ENCODE peak calls at places on chromosomes 13 and 19, in six cellular contexts. One of them, this sample, is unnamed.

GRCh38 chr13:44300895-44301638 is 72.6 kb upstream of the SERP2 start:
- DNase-seq in H1: no peak
- DNase-seq in neuronal stem cell: no peak
- DNase-seq in mesendoderm: no peak
- DNase-seq in H9: no peak
- DNase-seq in IMR-90: peak; percentile 87
- DNase-seq in this sample: peak; percentile 76

GRCh38 chr13:50611117-50611781 is 232.2 kb downstream of the DLEU7 start:
- DNase-seq in H1: no peak
- DNase-seq in neuronal stem cell: no peak
- DNase-seq in mesendoderm: no peak
- DNase-seq in H9: no peak
- DNase-seq in IMR-90: no peak
- DNase-seq in this sample: no peak

GRCh38 chr13:114110091-114110829 is 22.2 kb downstream of the RASA3 start:
- DNase-seq in H1: no peak
- DNase-seq in neuronal stem cell: no peak
- DNase-seq in mesendoderm: peak; percentile 77
- DNase-seq in H9: peak; percentile 73
- DNase-seq in IMR-90: no peak
- DNase-seq in this sample: peak; percentile 61

GRCh38 chr13:73417012-73417615 is 358.3 kb downstream of the KLF5 start:
- DNase-seq in H1: no peak
- DNase-seq in neuronal stem cell: no peak
- DNase-seq in mesendoderm: peak; percentile 39
- DNase-seq in H9: no peak
- DNase-seq in IMR-90: no peak
- DNase-seq in this sample: no peak

GRCh38 chr13:24005711-24006281 is 108.5 kb upstream of the C1QTNF9B start:
- DNase-seq in H1: no peak
- DNase-seq in neuronal stem cell: no peak
- DNase-seq in mesendoderm: no peak
- DNase-seq in H9: no peak
- DNase-seq in IMR-90: no peak
- DNase-seq in this sample: no peak

GRCh38 chr13:81184556-81185265 is 843.8 kb upstream of the SPRY2 start:
- DNase-seq in H1: no peak
- DNase-seq in neuronal stem cell: no peak
- DNase-seq in mesendoderm: peak; percentile 86
- DNase-seq in H9: no peak
- DNase-seq in IMR-90: peak; percentile 4
- DNase-seq in this sample: no peak

GRCh38 chr19:37412700-37413099 is 41.8 kb downstream of the ZNF527 start:
- DNase-seq in H1: no peak
- DNase-seq in neuronal stem cell: no peak
- DNase-seq in mesendoderm: no peak
- DNase-seq in H9: no peak
- DNase-seq in IMR-90: no peak
- DNase-seq in this sample: no peak

GRCh38 chr13:27476943-27477681 is 26.7 kb upstream of the MTIF3 start:
- DNase-seq in H1: no peak
- DNase-seq in neuronal stem cell: no peak
- DNase-seq in mesendoderm: no peak
- DNase-seq in H9: no peak
- DNase-seq in IMR-90: peak; percentile 50
- DNase-seq in this sample: peak; percentile 44

GRCh38 chr19:45587873-45588272 is 3.3 kb upstream of the OPA3 start:
- DNase-seq in H1: no peak
- DNase-seq in neuronal stem cell: no peak
- DNase-seq in mesendoderm: no peak
- DNase-seq in H9: no peak
- DNase-seq in IMR-90: no peak
- DNase-seq in this sample: peak; percentile 38

GRCh38 chr13:46992383-46992952 is 95.6 kb upstream of the HTR2A start:
- DNase-seq in H1: no peak
- DNase-seq in neuronal stem cell: no peak
- DNase-seq in mesendoderm: peak; percentile 43
- DNase-seq in H9: no peak
- DNase-seq in IMR-90: no peak
- DNase-seq in this sample: no peak

GRCh38 chr19:1424182-1424955 is 13.8 kb upstream of the RPS15 start:
- DNase-seq in H1: no peak
- DNase-seq in neuronal stem cell: no peak
- DNase-seq in mesendoderm: no peak
- DNase-seq in H9: no peak
- DNase-seq in IMR-90: no peak
- DNase-seq in this sample: no peak

GRCh38 chr13:44452418-44452817 is 78.8 kb downstream of the SERP2 start:
- DNase-seq in H1: no peak
- DNase-seq in neuronal stem cell: no peak
- DNase-seq in mesendoderm: no peak
- DNase-seq in H9: no peak
- DNase-seq in IMR-90: no peak
- DNase-seq in this sample: no peak

DNA sequence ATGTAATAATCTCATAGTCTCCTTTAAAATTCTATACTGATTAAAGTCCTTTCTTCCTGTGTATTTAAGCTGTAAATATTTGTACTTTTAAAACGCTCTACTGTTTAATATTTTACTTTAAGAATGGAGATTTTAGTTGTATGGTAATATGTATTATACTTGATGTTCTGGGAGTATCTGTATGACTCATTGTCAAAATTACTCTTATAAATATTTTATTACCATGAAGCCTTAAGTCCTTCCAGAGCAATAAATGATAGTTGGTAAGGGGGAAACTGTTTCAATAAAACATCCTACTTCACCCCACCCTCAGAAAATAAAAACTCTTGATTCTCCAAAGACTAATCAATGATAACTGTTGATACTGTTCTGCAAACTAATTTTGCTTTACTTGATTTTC is 6.4 kb downstream of the PCDH9 start:
- DNase-seq in H1: no peak
- DNase-seq in neuronal stem cell: no peak
- DNase-seq in mesendoderm: no peak
- DNase-seq in H9: no peak
- DNase-seq in IMR-90: peak; percentile 32
- DNase-seq in this sample: no peak
- H3K4me2 ChIP-seq in H1: no peak overlapping the region
- H3K4me2 ChIP-seq in neuronal stem cell: no peak overlapping the region
- H3K4me2 ChIP-seq in mesendoderm: no peak overlapping the region
- H3K4me2 ChIP-seq in H9: no peak overlapping the region
- H3K4me2 ChIP-seq in IMR-90: peak overlapping the region; percentile 15
- H3K4me2 ChIP-seq in this sample: no peak overlapping the region

GRCh38 chr13:20105161-20105689 is 55.6 kb downstream of the GJA3 start:
- DNase-seq in H1: no peak
- DNase-seq in neuronal stem cell: no peak
- DNase-seq in mesendoderm: no peak
- DNase-seq in H9: no peak
- DNase-seq in IMR-90: no peak
- DNase-seq in this sample: no peak

GRCh38 chr13:20102776-20103175 is 58.1 kb downstream of the GJA3 start:
- DNase-seq in H1: no peak
- DNase-seq in neuronal stem cell: no peak
- DNase-seq in mesendoderm: no peak
- DNase-seq in H9: no peak
- DNase-seq in IMR-90: no peak
- DNase-seq in this sample: no peak

GRCh38 chr13:20109037-20109436 is 51.8 kb downstream of the GJA3 start:
- DNase-seq in H1: no peak
- DNase-seq in neuronal stem cell: no peak
- DNase-seq in mesendoderm: no peak
- DNase-seq in H9: no peak
- DNase-seq in IMR-90: no peak
- DNase-seq in this sample: no peak

GRCh38 chr13:20101467-20102316 is 59.2 kb downstream of the GJA3 start:
- DNase-seq in H1: no peak
- DNase-seq in neuronal stem cell: no peak
- DNase-seq in mesendoderm: no peak
- DNase-seq in H9: no peak
- DNase-seq in IMR-90: no peak
- DNase-seq in this sample: no peak

DNA sequence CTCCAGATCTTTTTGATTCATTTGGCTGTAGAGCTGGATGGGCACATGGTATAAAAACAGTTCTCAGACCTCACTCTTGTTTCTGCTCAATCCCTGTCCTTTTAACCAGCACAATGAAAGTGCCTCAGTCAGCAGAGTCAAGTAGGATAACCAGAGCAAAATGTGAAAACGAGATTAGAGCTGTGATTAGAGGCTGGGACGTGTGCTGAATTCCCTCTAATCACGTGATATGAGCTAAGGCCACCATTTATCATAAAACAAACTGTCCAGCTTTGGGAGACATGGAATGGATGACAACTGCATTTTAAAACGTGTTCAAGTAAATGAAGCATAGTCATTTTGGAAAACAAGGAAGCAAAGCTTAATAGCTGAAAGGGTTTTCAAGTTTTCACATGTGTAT is 54.1 kb downstream of the GJA3 start:
- DNase-seq in H1: no peak
- DNase-seq in neuronal stem cell: no peak
- DNase-seq in mesendoderm: no peak
- DNase-seq in H9: no peak
- DNase-seq in IMR-90: no peak
- DNase-seq in this sample: no peak
- H2BK15ac ChIP-seq in H1: no peak overlapping the region
- H2BK15ac ChIP-seq in neuronal stem cell: no peak overlapping the region
- H2BK15ac ChIP-seq in mesendoderm: no peak overlapping the region
- H2BK15ac ChIP-seq in H9: no peak overlapping the region
- H2BK15ac ChIP-seq in IMR-90: no peak overlapping the region
- H2BK15ac ChIP-seq in this sample: no peak overlapping the region

GRCh38 chr19:10895363-10895762 is 24.0 kb downstream of the CARM1 start:
- DNase-seq in H1: no peak
- DNase-seq in neuronal stem cell: no peak
- DNase-seq in mesendoderm: no peak
- DNase-seq in H9: no peak
- DNase-seq in IMR-90: no peak
- DNase-seq in this sample: no peak
- H3K4me2 ChIP-seq in H1: peak overlapping the region; percentile 14
- H3K4me2 ChIP-seq in neuronal stem cell: no peak overlapping the region
- H3K4me2 ChIP-seq in mesendoderm: no peak overlapping the region
- H3K4me2 ChIP-seq in H9: no peak overlapping the region
- H3K4me2 ChIP-seq in IMR-90: no peak overlapping the region
- H3K4me2 ChIP-seq in this sample: no peak overlapping the region

GRCh38 chr19:23872282-23872919 is 42.3 kb upstream of the ZNF726 start:
- DNase-seq in H1: no peak
- DNase-seq in neuronal stem cell: no peak
- DNase-seq in mesendoderm: no peak
- DNase-seq in H9: no peak
- DNase-seq in IMR-90: no peak
- DNase-seq in this sample: no peak
- H2BK15ac ChIP-seq in H1: no peak overlapping the region
- H2BK15ac ChIP-seq in neuronal stem cell: no peak overlapping the region
- H2BK15ac ChIP-seq in mesendoderm: no peak overlapping the region
- H2BK15ac ChIP-seq in H9: no peak overlapping the region
- H2BK15ac ChIP-seq in IMR-90: no peak overlapping the region
- H2BK15ac ChIP-seq in this sample: no peak overlapping the region

DNA sequence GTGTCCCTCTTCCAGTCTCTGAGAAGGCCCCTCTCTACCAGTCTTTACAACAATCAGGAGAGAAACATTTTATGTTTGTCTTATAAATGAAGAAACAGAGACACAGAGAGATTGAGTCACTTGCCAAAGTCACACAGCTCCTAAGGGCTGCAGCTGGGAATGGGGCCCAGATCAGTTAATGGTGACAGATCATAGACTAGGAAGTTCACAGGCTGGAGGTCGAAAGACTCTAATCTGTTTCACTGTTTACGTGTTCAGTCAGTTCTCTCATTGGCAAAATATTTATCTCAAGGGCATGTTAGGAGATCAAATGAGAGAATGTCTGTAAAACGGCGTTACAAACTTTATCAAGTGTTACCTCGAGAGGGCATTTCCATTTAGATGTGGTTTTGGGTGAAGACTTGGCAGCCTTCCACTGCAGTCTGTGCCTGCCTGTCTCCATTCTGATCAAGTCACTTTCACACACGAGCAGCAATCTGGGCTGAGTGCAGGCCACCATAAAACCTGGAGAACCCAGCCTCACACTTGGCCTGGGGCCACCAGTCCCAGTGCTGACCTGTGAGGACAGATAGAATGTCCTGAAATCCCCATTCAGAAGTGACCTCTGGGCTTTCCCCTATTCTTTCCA is 65.1 kb downstream of the SIAH3 start:
- DNase-seq in H1: no peak
- DNase-seq in neuronal stem cell: no peak
- DNase-seq in mesendoderm: no peak
- DNase-seq in H9: no peak
- DNase-seq in IMR-90: no peak
- DNase-seq in this sample: no peak
- H3K4me2 ChIP-seq in H1: no peak overlapping the region
- H3K4me2 ChIP-seq in neuronal stem cell: no peak overlapping the region
- H3K4me2 ChIP-seq in mesendoderm: no peak overlapping the region
- H3K4me2 ChIP-seq in H9: no peak overlapping the region
- H3K4me2 ChIP-seq in IMR-90: no peak overlapping the region
- H3K4me2 ChIP-seq in this sample: no peak overlapping the region

GRCh38 chr13:32079586-32079985 is 48.0 kb downstream of the FRY start:
- DNase-seq in H1: no peak
- DNase-seq in neuronal stem cell: no peak
- DNase-seq in mesendoderm: no peak
- DNase-seq in H9: no peak
- DNase-seq in IMR-90: no peak
- DNase-seq in this sample: no peak

GRCh38 chr13:32081591-32081990 is 50.0 kb downstream of the FRY start:
- DNase-seq in H1: no peak
- DNase-seq in neuronal stem cell: no peak
- DNase-seq in mesendoderm: no peak
- DNase-seq in H9: no peak
- DNase-seq in IMR-90: no peak
- DNase-seq in this sample: no peak

GRCh38 chr13:32075150-32075851 is 43.7 kb downstream of the FRY start:
- DNase-seq in H1: no peak
- DNase-seq in neuronal stem cell: no peak
- DNase-seq in mesendoderm: no peak
- DNase-seq in H9: no peak
- DNase-seq in IMR-90: no peak
- DNase-seq in this sample: no peak

GRCh38 chr13:32080328-32080744 is 48.8 kb downstream of the FRY start:
- DNase-seq in H1: no peak
- DNase-seq in neuronal stem cell: no peak
- DNase-seq in mesendoderm: no peak
- DNase-seq in H9: no peak
- DNase-seq in IMR-90: no peak
- DNase-seq in this sample: no peak
- H2BK15ac ChIP-seq in H1: no peak overlapping the region
- H2BK15ac ChIP-seq in neuronal stem cell: no peak overlapping the region
- H2BK15ac ChIP-seq in mesendoderm: no peak overlapping the region
- H2BK15ac ChIP-seq in H9: no peak overlapping the region
- H2BK15ac ChIP-seq in IMR-90: no peak overlapping the region
- H2BK15ac ChIP-seq in this sample: no peak overlapping the region

DNA sequence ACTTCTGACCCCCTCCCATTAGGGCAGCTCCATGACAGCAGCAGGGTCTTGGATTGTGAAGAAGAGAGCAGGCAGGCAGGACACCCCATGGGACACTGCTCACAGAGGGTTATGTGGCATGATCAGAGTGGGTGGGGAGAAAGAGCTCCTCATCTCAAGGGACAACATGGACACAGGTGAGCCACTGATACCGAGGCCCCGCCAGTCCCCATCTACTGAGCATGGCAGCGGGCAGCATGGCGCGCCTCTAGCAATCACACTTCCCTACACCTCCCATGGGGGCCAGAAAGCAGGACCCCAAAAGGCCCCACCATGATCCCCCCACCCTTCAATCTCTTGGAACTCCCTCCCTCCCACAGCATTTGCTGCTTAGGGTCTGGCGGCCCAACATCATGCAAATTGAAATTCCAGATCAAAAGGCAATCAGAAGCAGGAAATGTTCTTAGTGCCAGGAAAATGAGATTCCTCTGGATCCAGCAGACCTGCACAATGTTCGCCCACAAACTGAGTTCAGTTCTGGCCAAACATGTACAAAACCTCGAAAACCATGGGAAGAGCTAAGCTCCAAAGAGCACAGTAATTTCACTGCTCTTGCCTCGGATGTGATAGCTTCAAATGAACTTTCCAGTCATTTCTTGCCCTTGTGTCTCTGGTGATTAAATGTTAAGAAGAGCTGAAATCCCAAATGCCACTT is 14.8 kb downstream of the DOCK9 start:
- DNase-seq in H1: no peak
- DNase-seq in neuronal stem cell: no peak
- DNase-seq in mesendoderm: no peak
- DNase-seq in H9: no peak
- DNase-seq in IMR-90: no peak
- DNase-seq in this sample: no peak
- H3K4me2 ChIP-seq in H1: no peak overlapping the region
- H3K4me2 ChIP-seq in neuronal stem cell: no peak overlapping the region
- H3K4me2 ChIP-seq in mesendoderm: no peak overlapping the region
- H3K4me2 ChIP-seq in H9: no peak overlapping the region
- H3K4me2 ChIP-seq in IMR-90: no peak overlapping the region
- H3K4me2 ChIP-seq in this sample: no peak overlapping the region